ENCODE peak calls at places on chromosomes 12 and 14, in nine cellular contexts. G is H9; N is right lobe of liver; C is caudate nucleus; L is NCI-H510A; K is DND-41; W is lower lobe of right lung; X is AG04450; V is activated CD4-positive, alpha-beta T cell treated with anti-CD3 and anti-CD28 coated beads, Interleukin-2, amount 50 U/mL, for 48 hours. P is an unnamed sample.

GRCh38 chr14:103006106-103006505 is 51.2 kb downstream of the CDC42BPB start:
- DNase-seq in X (no peak), G (no peak), W (no peak), L (no peak), K (no peak), C (no peak), N (no peak), V (no peak), P (no peak)

GRCh38 chr14:90388437-90388836 is 8.4 kb upstream of the CALM1 start:
- DNase-seq in N (no peak), X (peak; percentile 57), G (peak; percentile 58), L (no peak), C (no peak), W (no peak), K (no peak), V (peak; percentile 22), P (no peak)

GRCh38 chr12:89484470-89484869 is 40.1 kb downstream of the GALNT4 start:
- DNase-seq in G (no peak), V (no peak), L (no peak), X (no peak), C (no peak), N (no peak), K (no peak), W (no peak), P (no peak)

GRCh38 chr12:9118161-9118560 is 2.4 kb upstream of the A2M start:
- DNase-seq in K (no peak), X (no peak), V (no peak), G (no peak), N (peak; percentile 18), W (peak; percentile 45), L (no peak), C (peak; percentile 28), P (peak; percentile 85)

GRCh38 chr14:38419579-38419978 is 163.7 kb upstream of the CLEC14A start:
- DNase-seq in X (no peak), G (no peak), K (no peak), L (no peak), C (no peak), V (no peak), N (no peak), W (no peak), P (no peak)

GRCh38 chr12:40202095-40203059 is 22.4 kb upstream of the LRRK2 start:
- DNase-seq in V (no peak), L (no peak), N (no peak), K (no peak), W (no peak), G (no peak), X (no peak), C (no peak), P (peak; percentile 39)

GRCh38 chr12:104524026-104524425 is 67.3 kb downstream of the CHST11 start:
- DNase-seq in C (no peak), N (no peak), G (no peak), V (no peak), L (no peak), K (no peak), W (no peak), X (no peak), P (no peak)

GRCh38 chr12:77679701-77680100 is 151.0 kb upstream of the NAV3 start:
- DNase-seq in X (no peak), N (no peak), C (no peak), L (no peak), W (no peak), G (no peak), K (no peak), V (no peak), P (no peak)

GRCh38 chr14:29227631-29228030 is 461.0 kb downstream of the FOXG1 start:
- DNase-seq in K (no peak), X (no peak), L (no peak), W (no peak), V (no peak), G (no peak), N (no peak), C (no peak), P (no peak)